ENCODE peak calls at places on chromosomes 6 and 20, in nine cellular contexts. Y, V, Z, I, F, J, S, W and C are unnamed samples.
A peak's percentile ranks its signal among the peaks of the same experiment; 100 is the strongest.

GRCh38 chr20:28562510-28562898 is 2695.0 kb upstream of the DEFB115 start:
- DNase-seq in Y (no peak), V (peak; percentile 52), Z (no peak), I (peak; percentile 73), F (no peak), J (no peak), S (no peak), W (no peak), C (no peak)

GRCh38 chr6:169640347-169640972 is 61.4 kb downstream of the WDR27 start:
- DNase-seq in Y (no peak), V (peak; percentile 13), Z (no peak), I (peak; percentile 67), F (no peak), J (no peak), S (peak; percentile 14), W (no peak), C (no peak)

GRCh38 chr20:55097621-55098020 is 622.2 kb downstream of the DOK5 start:
- DNase-seq in Y (no peak), V (no peak), Z (no peak), I (no peak), F (no peak), J (no peak), S (no peak), W (no peak), C (no peak)

GRCh38 chr20:36591854-36592641 is 13.5 kb upstream of the RAB5IF start:
- DNase-seq in Y (peak; percentile 22), V (peak; percentile 42), Z (no peak), I (peak; percentile 55), F (no peak), J (no peak), S (peak; percentile 38), W (no peak), C (no peak)

GRCh38 chr6:20805027-20805426 is 270.8 kb downstream of the CDKAL1 start:
- DNase-seq in Y (no peak), V (no peak), Z (no peak), I (no peak), F (no peak), J (no peak), S (no peak), W (no peak), C (no peak)

GRCh38 chr6:14066782-14067406 is 50.7 kb upstream of the CD83 start:
- DNase-seq in Y (peak; percentile 68), V (peak; percentile 85), Z (no peak), I (peak; percentile 78), F (no peak), J (no peak), S (peak; percentile 25), W (no peak), C (peak; percentile 84)

GRCh38 chr6:34437644-34437970 is 11.7 kb upstream of the RPS10 start:
- DNase-seq in Y (no peak), V (no peak), Z (no peak), I (no peak), F (no peak), J (no peak), S (no peak), W (no peak), C (no peak)

GRCh38 chr6:121694389-121695185 is 259.1 kb downstream of the GJA1 start:
- DNase-seq in Y (no peak), V (peak; percentile 70), Z (no peak), I (peak; percentile 69), F (no peak), J (no peak), S (peak; percentile 36), W (no peak), C (peak; percentile 86)

GRCh38 chr6:154537486-154537885 is 27.0 kb upstream of the CNKSR3 start:
- DNase-seq in Y (no peak), V (no peak), Z (no peak), I (no peak), F (no peak), J (no peak), S (no peak), W (no peak), C (no peak)

GRCh38 chr6:55395836-55396235 is 68.6 kb downstream of the GFRAL start:
- DNase-seq in Y (no peak), V (no peak), Z (no peak), I (no peak), F (no peak), J (no peak), S (no peak), W (no peak), C (no peak)

DNA sequence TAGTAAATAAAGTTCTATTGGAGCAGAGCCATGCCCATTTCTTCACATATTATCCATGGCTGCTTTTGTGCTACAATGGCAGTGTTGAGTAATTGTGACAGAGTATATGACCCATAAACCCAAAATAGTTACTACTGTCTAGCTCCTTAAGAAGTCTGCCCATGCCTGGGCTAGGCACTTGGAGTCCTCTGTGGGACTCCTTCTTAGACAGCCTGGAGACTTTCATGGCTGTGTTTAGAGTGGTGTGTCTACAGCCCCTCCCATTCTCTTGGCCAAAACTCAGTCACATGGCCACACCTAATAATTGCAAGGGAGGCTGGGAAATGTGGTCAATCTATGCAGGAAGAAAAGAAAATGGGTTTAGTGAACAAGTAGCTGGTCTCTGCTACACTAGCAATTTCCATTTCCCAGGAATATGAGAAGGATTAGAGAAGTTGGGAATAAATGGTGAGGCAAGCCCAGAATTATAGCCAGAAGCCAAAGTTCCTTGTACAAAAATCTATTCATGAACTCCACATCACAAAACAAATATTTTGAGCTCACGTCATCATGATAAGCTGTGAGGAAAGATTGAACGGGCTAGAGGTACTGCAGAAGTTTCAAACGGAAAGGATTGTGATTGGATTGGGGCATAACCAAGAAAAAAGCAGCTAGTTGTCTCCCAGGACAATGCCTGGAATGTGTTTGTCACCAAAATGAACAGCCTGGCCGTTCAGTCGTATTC is 251.8 kb upstream of the PLN start:
- DNase-seq in Y (no peak), V (peak; percentile 8), Z (no peak), I (no peak), F (no peak), J (no peak), S (no peak), W (no peak), C (no peak)
- TF ChIP-seq CTCF in Y (no peak), V (no peak), Z (no peak), I (no peak), F (no peak), J (no peak), S (no peak), W (no peak), C (no peak)

GRCh38 chr20:62605996-62606395 is 36.3 kb upstream of the SLCO4A1 start:
- DNase-seq in Y (no peak), V (no peak), Z (no peak), I (no peak), F (peak; percentile 34), J (no peak), S (no peak), W (no peak), C (no peak)
- H3K4me3 ChIP-seq in Y (no peak overlapping the region), V (no peak overlapping the region), Z (no peak overlapping the region), I (no peak overlapping the region), F (no peak overlapping the region), J (no peak overlapping the region), S (no peak overlapping the region), W (no peak overlapping the region), C (no peak overlapping the region)

GRCh38 chr6:40550096-40550731 is 37.0 kb downstream of the LRFN2 start:
- DNase-seq in Y (peak; percentile 44), V (peak; percentile 66), Z (no peak), I (peak; percentile 72), F (peak; percentile 32), J (no peak), S (peak; percentile 52), W (no peak), C (peak; percentile 2)
- TF ChIP-seq CTCF in Y (peak; percentile 71), V (peak; percentile 35), Z (no peak), I (peak; percentile 88), F (peak; percentile 34), J (peak; percentile 71), S (peak; percentile 39), W (peak; percentile 34), C (peak; percentile 51)

DNA sequence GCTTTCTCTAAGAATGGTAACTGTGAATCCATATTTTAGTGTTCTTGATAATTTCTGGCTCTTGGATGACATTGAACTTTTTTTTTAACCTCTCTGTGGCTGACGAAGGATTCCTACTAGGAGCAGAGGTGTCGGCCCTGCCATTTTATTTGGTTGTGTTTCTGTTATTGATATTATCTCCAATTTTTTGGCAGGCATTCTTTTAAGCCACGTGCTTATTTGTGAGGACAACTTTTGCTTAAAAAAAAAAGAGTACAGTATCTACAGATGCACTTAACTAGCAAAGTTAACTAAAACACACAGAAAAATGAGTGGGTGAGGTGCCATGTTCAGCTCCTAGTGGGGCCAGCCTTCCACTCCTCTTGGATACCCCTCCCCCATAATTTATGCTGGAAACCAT is 1.1 kb downstream of the FANCE start:
- DNase-seq in Y (no peak), V (no peak), Z (no peak), I (no peak), F (no peak), J (no peak), S (no peak), W (no peak), C (no peak)
- H3K4me3 ChIP-seq in Y (peak overlapping the region; percentile 72), V (no peak overlapping the region), Z (no peak overlapping the region), I (peak overlapping the region; percentile 70), F (peak overlapping the region; percentile 77), J (peak overlapping the region; percentile 76), S (no peak overlapping the region), W (no peak overlapping the region), C (peak overlapping the region; percentile 55)

GRCh38 chr6:43093361-43094289 is 17.5 kb downstream of the PTK7 start:
- DNase-seq in Y (no peak), V (peak; percentile 64), Z (peak; percentile 86), I (peak; percentile 91), F (peak; percentile 34), J (no peak), S (peak; percentile 48), W (no peak), C (no peak)

GRCh38 chr6:43097502-43097901 is 21.4 kb downstream of the PTK7 start:
- DNase-seq in Y (no peak), V (no peak), Z (no peak), I (no peak), F (no peak), J (no peak), S (no peak), W (no peak), C (no peak)

GRCh38 chr6:43096451-43097097 is 20.5 kb downstream of the PTK7 start:
- DNase-seq in Y (no peak), V (peak; percentile 93), Z (no peak), I (peak; percentile 96), F (peak; percentile 35), J (no peak), S (no peak), W (no peak), C (peak; percentile 89)

GRCh38 chr6:43095939-43096338 is 19.8 kb downstream of the PTK7 start:
- DNase-seq in Y (no peak), V (no peak), Z (no peak), I (no peak), F (no peak), J (no peak), S (no peak), W (no peak), C (no peak)

GRCh38 chr6:43097098-43097489 is 21.0 kb downstream of the PTK7 start:
- DNase-seq in Y (no peak), V (no peak), Z (no peak), I (no peak), F (no peak), J (no peak), S (no peak), W (no peak), C (no peak)
- TF ChIP-seq CTCF in Y (no peak), V (peak; percentile 15), Z (no peak), I (peak; percentile 20), F (no peak), J (no peak), S (no peak), W (no peak), C (peak; percentile 24)